ENCODE peak calls at places on chromosomes 16 and 17, in four cellular contexts. H is renal cortical epithelial cell, V is NB4, X is substantia nigra. B is an unnamed sample.

GRCh38 chr17:46003907-46004748 is 5.1 kb downstream of the STH start:
- DNase-seq in H (peak), X (peak), V (no peak), B (no peak)

GRCh38 chr17:19727466-19728113 is 11.2 kb upstream of the SLC47A2 start:
- DNase-seq in H (peak), V (no peak), X (peak), B (peak)

GRCh38 chr17:58556833-58557250 is 42.4 kb upstream of the MTMR4 start:
- DNase-seq in V (peak), H (no peak), X (no peak), B (no peak)

GRCh38 chr17:74276051-74276476 is 2.0 kb downstream of the DNAI2 start:
- DNase-seq in H (no peak), X (no peak), V (no peak), B (no peak)

GRCh38 chr16:9072806-9073341 is 18.6 kb upstream of the HAPSTR1 start:
- DNase-seq in H (peak), V (no peak), X (no peak), B (peak)

GRCh38 chr17:29376667-29377268 is 13.4 kb upstream of the TAOK1 start:
- DNase-seq in H (peak), V (peak), X (peak), B (peak)

GRCh38 chr17:45334231-45334630 is 17.4 kb upstream of the MAP3K14 start:
- DNase-seq in V (no peak), X (no peak), H (no peak), B (peak)

GRCh38 chr17:82101767-82102679 is 4.0 kb upstream of the FASN start:
- DNase-seq in X (no peak), V (peak), H (peak), B (no peak)

GRCh38 chr17:63405741-63406261 is 40.3 kb downstream of the CYB561 start:
- DNase-seq in V (peak), H (peak), X (no peak), B (peak)

GRCh38 chr17:28547623-28548416 is 4.6 kb downstream of the UNC119 start:
- DNase-seq in V (peak), H (peak), X (no peak), B (peak)

B was measured in bronchial epithelial cell.